ENCODE peak calls at places on chromosomes 2 and 18, in five cellular contexts. V, W, F, A and Q are unnamed samples.

GRCh38 chr2:168470880-168471475 is 14.9 kb downstream of the CERS6 start:
- DNase-seq in V (no peak), W (no peak), F (no peak), A (no peak), Q (no peak)

GRCh38 chr2:65349863-65350262 is 82.5 kb downstream of the SPRED2 start:
- DNase-seq in V (peak), W (peak), F (peak), A (peak), Q (no peak)

GRCh38 chr2:63696496-63696895 is 107.7 kb downstream of the MDH1 start:
- DNase-seq in V (no peak), W (no peak), F (no peak), A (peak), Q (no peak)

GRCh38 chr2:223815186-223815883 is 22.0 kb downstream of the AP1S3 start:
- DNase-seq in V (no peak), W (peak), F (peak), A (peak), Q (no peak)

GRCh38 chr2:166361351-166362153 is 14.2 kb downstream of the SCN9A start:
- DNase-seq in V (no peak), W (peak), F (peak), A (peak), Q (no peak)

GRCh38 chr18:13549879-13550231 is 176.5 kb downstream of the FAM210A start:
- DNase-seq in V (no peak), W (no peak), F (no peak), A (no peak), Q (no peak)

GRCh38 chr2:64179582-64180321 is 35.5 kb upstream of the PELI1 start:
- DNase-seq in V (no peak), W (peak), F (no peak), A (no peak), Q (no peak)

GRCh38 chr18:6592522-6592921 is 137.0 kb upstream of the ARHGAP28 start:
- DNase-seq in V (no peak), W (no peak), F (no peak), A (no peak), Q (no peak)

GRCh38 chr2:70718736-70719135 is 49.3 kb downstream of the ADD2 start:
- DNase-seq in V (no peak), W (no peak), F (no peak), A (no peak), Q (no peak)

GRCh38 chr2:113756088-113757058 is at the start of gene SLC35F5:
- DNase-seq in V (peak), W (peak), F (peak), A (peak), Q (peak)

GRCh38 chr2:235511187-235511661 is 17.4 kb downstream of the AGAP1 start:
- DNase-seq in V (no peak), W (peak), F (peak), A (peak), Q (no peak)

GRCh38 chr2:47056875-47057731 is 98.0 kb downstream of the STPG4 start:
- DNase-seq in V (peak), W (peak), F (peak), A (no peak), Q (no peak)

GRCh38 chr2:64952896-64953482 is 36.2 kb upstream of the SLC1A4 start:
- DNase-seq in V (no peak), W (peak), F (peak), A (peak), Q (no peak)

GRCh38 chr2:172090044-172090946 is 5.0 kb downstream of the DLX1 start:
- DNase-seq in V (no peak), W (no peak), F (no peak), A (no peak), Q (no peak)

GRCh38 chr2:221554769-221555510 is 17.2 kb downstream of the EPHA4 start:
- DNase-seq in V (no peak), W (no peak), F (peak), A (no peak), Q (no peak)

GRCh38 chr2:232632229-232632903 is 1.0 kb upstream of the EFHD1 start:
- DNase-seq in V (no peak), W (no peak), F (no peak), A (peak), Q (no peak)

GRCh38 chr2:215269397-215270117 is 42.3 kb upstream of the ATIC start:
- DNase-seq in V (peak), W (peak), F (peak), A (peak), Q (no peak)

GRCh38 chr18:11118051-11118450 is 31.3 kb downstream of the PIEZO2 start:
- DNase-seq in V (no peak), W (no peak), F (no peak), A (no peak), Q (no peak)

GRCh38 chr2:82539222-82539621 is 1919.9 kb downstream of the SUCLG1 start:
- DNase-seq in V (no peak), W (no peak), F (no peak), A (no peak), Q (no peak)

GRCh38 chr18:74368901-74369705 is 53.5 kb downstream of the C18orf63 start:
- DNase-seq in V (no peak), W (no peak), F (no peak), A (no peak), Q (no peak)

GRCh38 chr18:22822024-22822423 is 111.1 kb upstream of the RBBP8 start:
- DNase-seq in V (no peak), W (peak), F (peak), A (peak), Q (no peak)

GRCh38 chr2:180040146-180040925 is 33.2 kb upstream of the CWC22 start:
- DNase-seq in V (no peak), W (peak), F (peak), A (peak), Q (no peak)

GRCh38 chr2:42794271-42795046 is 2.1 kb upstream of the HAAO start:
- DNase-seq in V (no peak), W (no peak), F (peak), A (peak), Q (no peak)

GRCh38 chr18:61589724-61590065 is 256.5 kb downstream of the CDH20 start:
- DNase-seq in V (no peak), W (peak), F (peak), A (peak), Q (no peak)

GRCh38 chr2:120622159-120622869 is 113.4 kb upstream of the GLI2 start:
- DNase-seq in V (no peak), W (no peak), F (no peak), A (no peak), Q (no peak)

GRCh38 chr18:22604390-22604985 is 186.8 kb upstream of the CTAGE1 start:
- DNase-seq in V (peak), W (peak), F (peak), A (peak), Q (no peak)

GRCh38 chr2:180979935-180980184 is 545 bp upstream of the UBE2E3 start:
- DNase-seq in V (no peak), W (peak), F (no peak), A (peak), Q (no peak)

GRCh38 chr18:72041313-72042032 is 502.7 kb downstream of the CBLN2 start:
- DNase-seq in V (no peak), W (no peak), F (no peak), A (no peak), Q (no peak)

GRCh38 chr18:2905802-2906521 is 59.2 kb downstream of the EMILIN2 start:
- DNase-seq in V (peak), W (no peak), F (peak), A (peak), Q (no peak)

GRCh38 chr18:812123-812672 is at the start of gene YES1:
- DNase-seq in V (peak), W (peak), F (peak), A (peak), Q (peak)

GRCh38 chr2:191321861-191322662 is 76.9 kb downstream of the MYO1B start:
- DNase-seq in V (no peak), W (peak), F (peak), A (peak), Q (no peak)

GRCh38 chr2:3476386-3477033 is 42.8 kb downstream of the ADI1 start:
- DNase-seq in V (no peak), W (peak), F (no peak), A (no peak), Q (peak)

GRCh38 chr2:119292226-119292625 is 68.6 kb downstream of the STEAP3 start:
- DNase-seq in V (no peak), W (peak), F (peak), A (no peak), Q (no peak)
- TF ChIP-seq CTCF in V (no peak), W (peak), F (peak), A (no peak), Q (peak)

DNA sequence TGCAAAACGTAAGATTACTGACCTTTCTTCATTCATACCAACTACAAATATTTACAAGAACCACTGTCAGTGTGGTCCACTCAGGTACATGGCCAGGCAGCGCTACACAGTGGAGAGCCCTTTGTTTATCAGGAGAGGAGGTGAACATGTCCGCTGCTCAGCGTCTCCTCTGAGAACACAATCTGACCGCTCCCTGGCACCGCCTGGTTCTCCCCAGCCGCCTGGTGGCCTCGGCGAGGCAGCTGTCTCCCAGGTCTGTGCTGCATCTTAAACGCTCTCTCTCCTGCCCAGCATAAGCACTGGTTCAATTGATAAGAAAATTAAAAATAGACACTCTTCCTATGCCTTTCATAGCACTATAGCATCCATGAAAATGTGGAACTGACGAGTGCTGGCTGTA is 146.8 kb upstream of the PXDN start:
- DNase-seq in V (no peak), W (no peak), F (no peak), A (no peak), Q (peak)
- TF ChIP-seq CTCF in V (no peak), W (no peak), F (no peak), A (no peak), Q (no peak)

GRCh38 chr2:20365249-20365817 is 14.7 kb upstream of the PUM2 start:
- DNase-seq in V (no peak), W (peak), F (peak), A (peak), Q (no peak)

GRCh38 chr2:20368706-20369105 is 18.1 kb upstream of the PUM2 start:
- DNase-seq in V (no peak), W (no peak), F (no peak), A (no peak), Q (no peak)

GRCh38 chr2:20369366-20369765 is 18.7 kb upstream of the PUM2 start:
- DNase-seq in V (no peak), W (no peak), F (peak), A (no peak), Q (no peak)

GRCh38 chr2:20370191-20370590 is 19.5 kb upstream of the PUM2 start:
- DNase-seq in V (no peak), W (no peak), F (no peak), A (no peak), Q (no peak)

DNA sequence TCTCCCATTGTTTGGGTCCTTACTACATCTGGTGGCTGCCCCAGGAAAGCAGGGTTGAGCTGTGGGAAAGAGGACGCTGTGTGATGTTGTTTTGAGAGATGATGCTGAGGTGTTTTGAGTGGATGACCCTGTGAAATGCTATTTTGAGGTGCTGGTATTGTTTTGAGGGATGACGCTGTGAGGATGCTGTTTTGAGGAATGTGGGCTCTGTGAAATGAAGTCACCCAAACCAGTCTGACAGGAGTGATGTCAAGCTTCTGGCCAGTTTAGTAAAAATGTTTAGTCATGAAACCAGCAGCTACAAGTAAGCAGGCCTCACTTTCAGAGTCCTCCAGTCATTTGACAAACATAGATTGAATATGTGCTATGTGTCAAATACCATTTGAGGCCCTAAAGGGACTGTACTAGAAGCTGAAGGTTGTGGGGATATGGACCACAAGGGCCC is 16.1 kb upstream of the PUM2 start:
- DNase-seq in V (no peak), W (no peak), F (no peak), A (no peak), Q (no peak)
- TF ChIP-seq CTCF in V (no peak), W (no peak), F (no peak), A (no peak), Q (no peak)

GRCh38 chr2:31349684-31350083 is 64.9 kb downstream of the XDH start:
- DNase-seq in V (no peak), W (no peak), F (no peak), A (no peak), Q (no peak)

GRCh38 chr2:31353121-31353520 is 61.4 kb downstream of the XDH start:
- DNase-seq in V (no peak), W (no peak), F (no peak), A (no peak), Q (no peak)

GRCh38 chr2:31359229-31359628 is 55.3 kb downstream of the XDH start:
- DNase-seq in V (no peak), W (no peak), F (no peak), A (no peak), Q (no peak)

GRCh38 chr2:31349160-31349559 is 65.4 kb downstream of the XDH start:
- DNase-seq in V (no peak), W (no peak), F (no peak), A (no peak), Q (no peak)

GRCh38 chr2:31354837-31355236 is 59.7 kb downstream of the XDH start:
- DNase-seq in V (no peak), W (peak), F (peak), A (peak), Q (no peak)
- TF ChIP-seq CTCF in V (no peak), W (peak), F (peak), A (peak), Q (peak)